ENCODE peak calls at places on chromosomes 11 and 22, in five cellular contexts. S, C, Y, I and Q are unnamed samples.
A peak's percentile ranks its signal among the peaks of the same experiment; 100 is the strongest.

GRCh38 chr22:17836977-17837742 is 62.9 kb upstream of the BID start:
- DNase-seq in Y (no peak), I (no peak), C (no peak), S (no peak), Q (no peak)

GRCh38 chr11:44701276-44701675 is 25.5 kb upstream of the TSPAN18 start:
- DNase-seq in C (no peak), Y (no peak), S (no peak), I (no peak), Q (peak; percentile 14)

GRCh38 chr11:68643576-68643975 is 40.8 kb upstream of the GAL start:
- DNase-seq in I (no peak), Y (no peak), S (no peak), C (no peak), Q (no peak)

GRCh38 chr22:37735054-37735453 is 38.2 kb downstream of the TRIOBP start:
- DNase-seq in C (no peak), S (no peak), I (no peak), Y (no peak), Q (no peak)

GRCh38 chr22:20523118-20523983 is 15.9 kb downstream of the MED15 start:
- DNase-seq in S (no peak), I (no peak), C (no peak), Y (no peak), Q (no peak)

GRCh38 chr11:103544874-103545273 is 435.6 kb downstream of the DYNC2H1 start:
- DNase-seq in Y (no peak), S (no peak), I (no peak), C (no peak), Q (no peak)

GRCh38 chr11:15981292-15981691 is 375.1 kb downstream of the SOX6 start:
- DNase-seq in I (no peak), Y (no peak), C (no peak), S (no peak), Q (no peak)

GRCh38 chr11:115459563-115459962 is 44.7 kb downstream of the CADM1 start:
- DNase-seq in S (no peak), I (no peak), Y (no peak), C (no peak), Q (no peak)

GRCh38 chr11:86637976-86638375 is 34.4 kb downstream of the ME3 start:
- DNase-seq in S (no peak), I (no peak), C (no peak), Y (no peak), Q (peak; percentile 9)

GRCh38 chr11:35318977-35319925 is 100.1 kb downstream of the SLC1A2 start:
- DNase-seq in C (no peak), Y (no peak), S (no peak), I (no peak), Q (no peak)

GRCh38 chr11:105911454-105911853 is 110.6 kb downstream of the MSANTD4 start:
- DNase-seq in C (no peak), S (no peak), I (no peak), Y (no peak), Q (no peak)

GRCh38 chr11:96257972-96258951 is 84.7 kb downstream of the MAML2 start:
- DNase-seq in Y (peak; percentile 24), S (no peak), C (no peak), I (no peak), Q (no peak)

GRCh38 chr11:44329472-44330230 is 19.7 kb upstream of the ALX4 start:
- DNase-seq in S (no peak), I (no peak), Y (no peak), C (no peak), Q (no peak)

GRCh38 chr11:75260396-75260795 is 19.8 kb downstream of the TPBGL start:
- DNase-seq in Y (no peak), C (no peak), S (no peak), I (no peak), Q (no peak)

GRCh38 chr11:20566591-20567434 is 32.6 kb upstream of the SLC6A5 start:
- DNase-seq in Y (no peak), C (no peak), S (no peak), I (no peak), Q (no peak)

GRCh38 chr11:41377709-41378394 is 81.6 kb downstream of the LRRC4C start:
- DNase-seq in S (no peak), C (no peak), Y (no peak), I (no peak), Q (no peak)

GRCh38 chr22:45317551-45318167 is 7.9 kb downstream of the FAM118A start:
- DNase-seq in I (no peak), Y (peak; percentile 26), S (no peak), C (no peak), Q (no peak)